ENCODE peak calls at places on chromosomes 6 and 20, in ten cellular contexts. One of them, this sample, is unnamed.
A peak's percentile ranks its signal among the peaks of the same experiment; 100 is the strongest.

GRCh38 chr6:145507251-145507650 is 228.1 kb downstream of the EPM2A start:
- DNase-seq in occipital lobe: no peak
- DNase-seq in naive thymus-derived CD8-positive, alpha-beta T cell: no peak
- DNase-seq in NCI-H524: no peak
- DNase-seq in RPMI7951: no peak
- DNase-seq in A172: no peak
- DNase-seq in fibroblast of lung: no peak
- DNase-seq in LoVo: no peak
- DNase-seq in stimulated activated naive CD4-positive, alpha-beta T cell: no peak
- DNase-seq in HT1080: no peak
- DNase-seq in this sample: no peak

GRCh38 chr6:5235830-5236229 is 24.9 kb downstream of the LYRM4 start:
- DNase-seq in occipital lobe: no peak
- DNase-seq in naive thymus-derived CD8-positive, alpha-beta T cell: no peak
- DNase-seq in NCI-H524: no peak
- DNase-seq in RPMI7951: no peak
- DNase-seq in A172: no peak
- DNase-seq in fibroblast of lung: no peak
- DNase-seq in LoVo: no peak
- DNase-seq in stimulated activated naive CD4-positive, alpha-beta T cell: no peak
- DNase-seq in HT1080: no peak
- DNase-seq in this sample: no peak

GRCh38 chr20:31494131-31494530 is 19.0 kb downstream of the REM1 start:
- DNase-seq in occipital lobe: no peak
- DNase-seq in naive thymus-derived CD8-positive, alpha-beta T cell: no peak
- DNase-seq in NCI-H524: peak; percentile 16
- DNase-seq in RPMI7951: peak; percentile 64
- DNase-seq in A172: peak; percentile 59
- DNase-seq in fibroblast of lung: peak; percentile 31
- DNase-seq in LoVo: no peak
- DNase-seq in stimulated activated naive CD4-positive, alpha-beta T cell: no peak
- DNase-seq in HT1080: peak; percentile 63
- DNase-seq in this sample: no peak

GRCh38 chr20:38764563-38765355 is 16.5 kb downstream of the ACTR5 start:
- DNase-seq in occipital lobe: peak; percentile 73
- DNase-seq in naive thymus-derived CD8-positive, alpha-beta T cell: no peak
- DNase-seq in NCI-H524: no peak
- DNase-seq in RPMI7951: peak; percentile 90
- DNase-seq in A172: peak; percentile 74
- DNase-seq in fibroblast of lung: peak; percentile 87
- DNase-seq in LoVo: peak; percentile 86
- DNase-seq in stimulated activated naive CD4-positive, alpha-beta T cell: no peak
- DNase-seq in HT1080: peak; percentile 87
- DNase-seq in this sample: peak; percentile 27

GRCh38 chr20:50193169-50193850 is 2.7 kb downstream of the CEBPB start:
- DNase-seq in occipital lobe: peak; percentile 47
- DNase-seq in naive thymus-derived CD8-positive, alpha-beta T cell: no peak
- DNase-seq in NCI-H524: no peak
- DNase-seq in RPMI7951: peak; percentile 50
- DNase-seq in A172: no peak
- DNase-seq in fibroblast of lung: peak; percentile 51
- DNase-seq in LoVo: no peak
- DNase-seq in stimulated activated naive CD4-positive, alpha-beta T cell: no peak
- DNase-seq in HT1080: no peak
- DNase-seq in this sample: peak; percentile 34

GRCh38 chr6:133241088-133241900 is at the start of gene EYA4:
- DNase-seq in occipital lobe: no peak
- DNase-seq in naive thymus-derived CD8-positive, alpha-beta T cell: no peak
- DNase-seq in NCI-H524: peak; percentile 48
- DNase-seq in RPMI7951: no peak
- DNase-seq in A172: no peak
- DNase-seq in fibroblast of lung: peak; percentile 81
- DNase-seq in LoVo: no peak
- DNase-seq in stimulated activated naive CD4-positive, alpha-beta T cell: no peak
- DNase-seq in HT1080: peak; percentile 71
- DNase-seq in this sample: peak; percentile 58

GRCh38 chr20:25059866-25060465 is 2.0 kb upstream of the ACSS1 start:
- DNase-seq in occipital lobe: no peak
- DNase-seq in naive thymus-derived CD8-positive, alpha-beta T cell: no peak
- DNase-seq in NCI-H524: no peak
- DNase-seq in RPMI7951: no peak
- DNase-seq in A172: peak; percentile 13
- DNase-seq in fibroblast of lung: no peak
- DNase-seq in LoVo: no peak
- DNase-seq in stimulated activated naive CD4-positive, alpha-beta T cell: no peak
- DNase-seq in HT1080: no peak
- DNase-seq in this sample: no peak

GRCh38 chr6:75855047-75855446 is 106.0 kb downstream of the MYO6 start:
- DNase-seq in occipital lobe: no peak
- DNase-seq in naive thymus-derived CD8-positive, alpha-beta T cell: no peak
- DNase-seq in NCI-H524: peak; percentile 71
- DNase-seq in RPMI7951: peak; percentile 58
- DNase-seq in A172: peak; percentile 49
- DNase-seq in fibroblast of lung: peak; percentile 86
- DNase-seq in LoVo: peak; percentile 6
- DNase-seq in stimulated activated naive CD4-positive, alpha-beta T cell: peak; percentile 6
- DNase-seq in HT1080: peak; percentile 21
- DNase-seq in this sample: no peak

GRCh38 chr20:40636486-40636885 is 52.5 kb downstream of the MAFB start:
- DNase-seq in occipital lobe: no peak
- DNase-seq in naive thymus-derived CD8-positive, alpha-beta T cell: no peak
- DNase-seq in NCI-H524: no peak
- DNase-seq in RPMI7951: no peak
- DNase-seq in A172: no peak
- DNase-seq in fibroblast of lung: no peak
- DNase-seq in LoVo: no peak
- DNase-seq in stimulated activated naive CD4-positive, alpha-beta T cell: no peak
- DNase-seq in HT1080: no peak
- DNase-seq in this sample: no peak

GRCh38 chr6:129660346-129660676 is 49.7 kb downstream of the ARHGAP18 start:
- DNase-seq in occipital lobe: no peak
- DNase-seq in naive thymus-derived CD8-positive, alpha-beta T cell: no peak
- DNase-seq in NCI-H524: no peak
- DNase-seq in RPMI7951: no peak
- DNase-seq in A172: no peak
- DNase-seq in fibroblast of lung: no peak
- DNase-seq in LoVo: no peak
- DNase-seq in stimulated activated naive CD4-positive, alpha-beta T cell: no peak
- DNase-seq in HT1080: no peak
- DNase-seq in this sample: no peak

GRCh38 chr6:123309130-123309529 is 313.1 kb downstream of the CLVS2 start:
- DNase-seq in occipital lobe: no peak
- DNase-seq in naive thymus-derived CD8-positive, alpha-beta T cell: no peak
- DNase-seq in NCI-H524: no peak
- DNase-seq in RPMI7951: no peak
- DNase-seq in A172: no peak
- DNase-seq in fibroblast of lung: no peak
- DNase-seq in LoVo: no peak
- DNase-seq in stimulated activated naive CD4-positive, alpha-beta T cell: no peak
- DNase-seq in HT1080: no peak
- DNase-seq in this sample: no peak

GRCh38 chr6:43698584-43699349 is 11.2 kb upstream of the MRPS18A start:
- DNase-seq in occipital lobe: no peak
- DNase-seq in naive thymus-derived CD8-positive, alpha-beta T cell: no peak
- DNase-seq in NCI-H524: peak; percentile 63
- DNase-seq in RPMI7951: peak; percentile 37
- DNase-seq in A172: no peak
- DNase-seq in fibroblast of lung: peak; percentile 87
- DNase-seq in LoVo: no peak
- DNase-seq in stimulated activated naive CD4-positive, alpha-beta T cell: no peak
- DNase-seq in HT1080: peak; percentile 42
- DNase-seq in this sample: no peak

GRCh38 chr6:163298079-163298807 is 116.3 kb upstream of the QKI start:
- DNase-seq in occipital lobe: no peak
- DNase-seq in naive thymus-derived CD8-positive, alpha-beta T cell: no peak
- DNase-seq in NCI-H524: no peak
- DNase-seq in RPMI7951: no peak
- DNase-seq in A172: no peak
- DNase-seq in fibroblast of lung: no peak
- DNase-seq in LoVo: no peak
- DNase-seq in stimulated activated naive CD4-positive, alpha-beta T cell: no peak
- DNase-seq in HT1080: no peak
- DNase-seq in this sample: no peak

GRCh38 chr20:48761023-48761785 is 66.6 kb downstream of the PREX1 start:
- DNase-seq in occipital lobe: no peak
- DNase-seq in naive thymus-derived CD8-positive, alpha-beta T cell: peak; percentile 63
- DNase-seq in NCI-H524: no peak
- DNase-seq in RPMI7951: no peak
- DNase-seq in A172: no peak
- DNase-seq in fibroblast of lung: no peak
- DNase-seq in LoVo: no peak
- DNase-seq in stimulated activated naive CD4-positive, alpha-beta T cell: no peak
- DNase-seq in HT1080: no peak
- DNase-seq in this sample: no peak

GRCh38 chr6:51466427-51466826 is 621.0 kb downstream of the PKHD1 start:
- DNase-seq in occipital lobe: no peak
- DNase-seq in naive thymus-derived CD8-positive, alpha-beta T cell: no peak
- DNase-seq in NCI-H524: no peak
- DNase-seq in RPMI7951: no peak
- DNase-seq in A172: no peak
- DNase-seq in fibroblast of lung: no peak
- DNase-seq in LoVo: no peak
- DNase-seq in stimulated activated naive CD4-positive, alpha-beta T cell: no peak
- DNase-seq in HT1080: no peak
- DNase-seq in this sample: no peak

GRCh38 chr20:34049897-34050695 is 56.4 kb downstream of the RALY start:
- DNase-seq in occipital lobe: no peak
- DNase-seq in naive thymus-derived CD8-positive, alpha-beta T cell: no peak
- DNase-seq in NCI-H524: peak; percentile 43
- DNase-seq in RPMI7951: no peak
- DNase-seq in A172: no peak
- DNase-seq in fibroblast of lung: no peak
- DNase-seq in LoVo: no peak
- DNase-seq in stimulated activated naive CD4-positive, alpha-beta T cell: no peak
- DNase-seq in HT1080: no peak
- DNase-seq in this sample: no peak

GRCh38 chr20:45343867-45344721 is 4.1 kb downstream of the SDC4 start:
- DNase-seq in occipital lobe: peak; percentile 24
- DNase-seq in naive thymus-derived CD8-positive, alpha-beta T cell: no peak
- DNase-seq in NCI-H524: no peak
- DNase-seq in RPMI7951: peak; percentile 91
- DNase-seq in A172: peak; percentile 94
- DNase-seq in fibroblast of lung: peak; percentile 92
- DNase-seq in LoVo: peak; percentile 62
- DNase-seq in stimulated activated naive CD4-positive, alpha-beta T cell: no peak
- DNase-seq in HT1080: peak; percentile 94
- DNase-seq in this sample: no peak

GRCh38 chr6:2353412-2354137 is 108.2 kb upstream of the GMDS start:
- DNase-seq in occipital lobe: peak; percentile 19
- DNase-seq in naive thymus-derived CD8-positive, alpha-beta T cell: peak; percentile 34
- DNase-seq in NCI-H524: peak; percentile 63
- DNase-seq in RPMI7951: peak; percentile 57
- DNase-seq in A172: peak; percentile 70
- DNase-seq in fibroblast of lung: peak; percentile 85
- DNase-seq in LoVo: peak; percentile 69
- DNase-seq in stimulated activated naive CD4-positive, alpha-beta T cell: peak; percentile 52
- DNase-seq in HT1080: peak; percentile 63
- DNase-seq in this sample: peak; percentile 67

GRCh38 chr20:3559231-3559630 is 88.4 kb downstream of the ATRN start:
- DNase-seq in occipital lobe: no peak
- DNase-seq in naive thymus-derived CD8-positive, alpha-beta T cell: no peak
- DNase-seq in NCI-H524: no peak
- DNase-seq in RPMI7951: no peak
- DNase-seq in A172: no peak
- DNase-seq in fibroblast of lung: no peak
- DNase-seq in LoVo: no peak
- DNase-seq in stimulated activated naive CD4-positive, alpha-beta T cell: no peak
- DNase-seq in HT1080: no peak
- DNase-seq in this sample: no peak

GRCh38 chr6:7542878-7543394 is 1.5 kb downstream of the DSP start:
- DNase-seq in occipital lobe: no peak
- DNase-seq in naive thymus-derived CD8-positive, alpha-beta T cell: no peak
- DNase-seq in NCI-H524: peak; percentile 20
- DNase-seq in RPMI7951: no peak
- DNase-seq in A172: peak; percentile 59
- DNase-seq in fibroblast of lung: no peak
- DNase-seq in LoVo: peak; percentile 83
- DNase-seq in stimulated activated naive CD4-positive, alpha-beta T cell: no peak
- DNase-seq in HT1080: no peak
- DNase-seq in this sample: peak; percentile 28

GRCh38 chr6:162882817-162883481 is 155.2 kb downstream of the PACRG start:
- DNase-seq in occipital lobe: no peak
- DNase-seq in naive thymus-derived CD8-positive, alpha-beta T cell: no peak
- DNase-seq in NCI-H524: no peak
- DNase-seq in RPMI7951: no peak
- DNase-seq in A172: no peak
- DNase-seq in fibroblast of lung: peak; percentile 6
- DNase-seq in LoVo: no peak
- DNase-seq in stimulated activated naive CD4-positive, alpha-beta T cell: no peak
- DNase-seq in HT1080: no peak
- DNase-seq in this sample: no peak

GRCh38 chr6:106199998-106200397 is 113.9 kb downstream of the PRDM1 start:
- DNase-seq in occipital lobe: no peak
- DNase-seq in naive thymus-derived CD8-positive, alpha-beta T cell: no peak
- DNase-seq in NCI-H524: no peak
- DNase-seq in RPMI7951: peak; percentile 86
- DNase-seq in A172: peak; percentile 26
- DNase-seq in fibroblast of lung: peak; percentile 72
- DNase-seq in LoVo: no peak
- DNase-seq in stimulated activated naive CD4-positive, alpha-beta T cell: no peak
- DNase-seq in HT1080: peak; percentile 81
- DNase-seq in this sample: no peak

This sample was measured in frontal cortex.